ENCODE peak calls at places on chromosomes 3 and 15, in eight cellular contexts. One of them, this sample, is unnamed.

GRCh38 chr3:70612920-70613319 is 300.5 kb upstream of the MDFIC2 start:
- DNase-seq in cardiac muscle cell: no peak
- DNase-seq in Calu3: no peak
- DNase-seq in AG08395: no peak
- DNase-seq in NCI-H748 treated with DMSO at 0.1 percent for 48 hours: no peak
- DNase-seq in BJ: no peak
- DNase-seq in GM23338: no peak
- DNase-seq in stimulated activated CD8-positive, alpha-beta memory T cell treated with anti-CD3 and anti-CD28 coated beads, Interleukin-15, amount 100 ng/mL, for 24 hours: no peak
- DNase-seq in this sample: no peak

GRCh38 chr15:40002295-40002694 is 36.7 kb downstream of the SRP14 start:
- DNase-seq in GM23338: peak; percentile 32
- DNase-seq in BJ: no peak
- DNase-seq in cardiac muscle cell: no peak
- DNase-seq in AG08395: no peak
- DNase-seq in Calu3: peak; percentile 20
- DNase-seq in stimulated activated CD8-positive, alpha-beta memory T cell treated with anti-CD3 and anti-CD28 coated beads, Interleukin-15, amount 100 ng/mL, for 24 hours: no peak
- DNase-seq in NCI-H748 treated with DMSO at 0.1 percent for 48 hours: no peak
- DNase-seq in this sample: no peak

GRCh38 chr3:50642382-50642781 is 25.4 kb downstream of the MAPKAPK3 start:
- DNase-seq in stimulated activated CD8-positive, alpha-beta memory T cell treated with anti-CD3 and anti-CD28 coated beads, Interleukin-15, amount 100 ng/mL, for 24 hours: no peak
- DNase-seq in NCI-H748 treated with DMSO at 0.1 percent for 48 hours: no peak
- DNase-seq in cardiac muscle cell: no peak
- DNase-seq in GM23338: no peak
- DNase-seq in BJ: no peak
- DNase-seq in Calu3: no peak
- DNase-seq in AG08395: no peak
- DNase-seq in this sample: no peak

GRCh38 chr15:70380484-70380883 is 282.8 kb upstream of the TLE3 start:
- DNase-seq in stimulated activated CD8-positive, alpha-beta memory T cell treated with anti-CD3 and anti-CD28 coated beads, Interleukin-15, amount 100 ng/mL, for 24 hours: no peak
- DNase-seq in cardiac muscle cell: no peak
- DNase-seq in GM23338: no peak
- DNase-seq in AG08395: no peak
- DNase-seq in Calu3: no peak
- DNase-seq in BJ: no peak
- DNase-seq in NCI-H748 treated with DMSO at 0.1 percent for 48 hours: no peak
- DNase-seq in this sample: no peak

GRCh38 chr3:69090021-69090420 is 5.3 kb downstream of the ARL6IP5 start:
- DNase-seq in cardiac muscle cell: no peak
- DNase-seq in GM23338: no peak
- DNase-seq in stimulated activated CD8-positive, alpha-beta memory T cell treated with anti-CD3 and anti-CD28 coated beads, Interleukin-15, amount 100 ng/mL, for 24 hours: no peak
- DNase-seq in BJ: no peak
- DNase-seq in NCI-H748 treated with DMSO at 0.1 percent for 48 hours: no peak
- DNase-seq in AG08395: peak; percentile 67
- DNase-seq in Calu3: peak; percentile 13
- DNase-seq in this sample: no peak

GRCh38 chr15:92122259-92122658 is 268.8 kb downstream of the SLCO3A1 start:
- DNase-seq in Calu3: no peak
- DNase-seq in GM23338: no peak
- DNase-seq in stimulated activated CD8-positive, alpha-beta memory T cell treated with anti-CD3 and anti-CD28 coated beads, Interleukin-15, amount 100 ng/mL, for 24 hours: no peak
- DNase-seq in NCI-H748 treated with DMSO at 0.1 percent for 48 hours: no peak
- DNase-seq in AG08395: no peak
- DNase-seq in cardiac muscle cell: no peak
- DNase-seq in BJ: no peak
- DNase-seq in this sample: no peak

GRCh38 chr15:28948036-28948435 is 62.3 kb downstream of the APBA2 start:
- DNase-seq in NCI-H748 treated with DMSO at 0.1 percent for 48 hours: no peak
- DNase-seq in AG08395: no peak
- DNase-seq in stimulated activated CD8-positive, alpha-beta memory T cell treated with anti-CD3 and anti-CD28 coated beads, Interleukin-15, amount 100 ng/mL, for 24 hours: no peak
- DNase-seq in GM23338: no peak
- DNase-seq in cardiac muscle cell: no peak
- DNase-seq in Calu3: no peak
- DNase-seq in BJ: no peak
- DNase-seq in this sample: no peak

GRCh38 chr15:60362318-60363023 is 35.3 kb downstream of the ANXA2 start:
- DNase-seq in cardiac muscle cell: no peak
- DNase-seq in BJ: peak; percentile 63
- DNase-seq in Calu3: no peak
- DNase-seq in NCI-H748 treated with DMSO at 0.1 percent for 48 hours: no peak
- DNase-seq in AG08395: peak; percentile 76
- DNase-seq in GM23338: no peak
- DNase-seq in stimulated activated CD8-positive, alpha-beta memory T cell treated with anti-CD3 and anti-CD28 coated beads, Interleukin-15, amount 100 ng/mL, for 24 hours: no peak
- DNase-seq in this sample: no peak

GRCh38 chr3:114455432-114455831 is 161.6 kb downstream of the TIGIT start:
- DNase-seq in GM23338: no peak
- DNase-seq in cardiac muscle cell: no peak
- DNase-seq in Calu3: no peak
- DNase-seq in stimulated activated CD8-positive, alpha-beta memory T cell treated with anti-CD3 and anti-CD28 coated beads, Interleukin-15, amount 100 ng/mL, for 24 hours: no peak
- DNase-seq in AG08395: no peak
- DNase-seq in NCI-H748 treated with DMSO at 0.1 percent for 48 hours: no peak
- DNase-seq in BJ: no peak
- DNase-seq in this sample: peak; percentile 40

GRCh38 chr3:46693038-46693896 is at the start of gene ALS2CL:
- DNase-seq in AG08395: peak; percentile 80
- DNase-seq in GM23338: peak; percentile 77
- DNase-seq in stimulated activated CD8-positive, alpha-beta memory T cell treated with anti-CD3 and anti-CD28 coated beads, Interleukin-15, amount 100 ng/mL, for 24 hours: no peak
- DNase-seq in Calu3: peak; percentile 73
- DNase-seq in NCI-H748 treated with DMSO at 0.1 percent for 48 hours: no peak
- DNase-seq in cardiac muscle cell: peak; percentile 65
- DNase-seq in BJ: no peak
- DNase-seq in this sample: no peak

This sample was measured in putamen.